ENCODE peak calls at places on chromosome 2, in four cellular contexts. U is HCT116, P is HepG2, B is K562. A is an unnamed sample.

GRCh38 chr2:22055784-22056620 is 932.2 kb downstream of the TDRD15 start:
- DNase-seq in U (no peak), P (peak), B (no peak), A (no peak)

GRCh38 chr2:47265751-47266231 is 110.7 kb upstream of the STPG4 start:
- DNase-seq in U (no peak), P (no peak), B (no peak), A (peak)

GRCh38 chr2:33275689-33276444 is 200.6 kb upstream of the RASGRP3 start:
- DNase-seq in U (peak), P (peak), B (peak), A (peak)

GRCh38 chr2:226673314-226673723 is 126.3 kb downstream of the IRS1 start:
- DNase-seq in U (peak), P (no peak), B (no peak), A (no peak)

GRCh38 chr2:101479328-101479727 is 4.4 kb upstream of the RFX8 start:
- DNase-seq in U (no peak), P (no peak), B (no peak), A (no peak)

GRCh38 chr2:223459328-223459939 is 142.7 kb downstream of the SCG2 start:
- DNase-seq in U (peak), P (no peak), B (no peak), A (peak)

GRCh38 chr2:161982548-161982947 is 91.5 kb downstream of the DPP4 start:
- DNase-seq in U (no peak), P (no peak), B (no peak), A (no peak)

GRCh38 chr2:110101911-110102774 is 13.5 kb downstream of the MALL start:
- DNase-seq in U (no peak), P (no peak), B (no peak), A (peak)

GRCh38 chr2:239316562-239317465 is 84.0 kb downstream of the HDAC4 start:
- DNase-seq in U (no peak), P (no peak), B (peak), A (no peak)

GRCh38 chr2:27885246-27885645 is 4.9 kb downstream of the RBKS start:
- DNase-seq in U (no peak), P (no peak), B (no peak), A (no peak)

GRCh38 chr2:61911510-61911909 is 6.0 kb downstream of the COMMD1 start:
- DNase-seq in U (no peak), P (no peak), B (no peak), A (no peak)

GRCh38 chr2:67159929-67160328 is 237.2 kb upstream of the ETAA1 start:
- DNase-seq in U (no peak), P (no peak), B (no peak), A (no peak)

GRCh38 chr2:37794717-37795116 is 123.3 kb upstream of the CDC42EP3 start:
- DNase-seq in U (no peak), P (no peak), B (no peak), A (no peak)

GRCh38 chr2:10658041-10658913 is 31.5 kb downstream of the NOL10 start:
- DNase-seq in U (peak), P (no peak), B (no peak), A (no peak)

GRCh38 chr2:10655841-10656225 is 33.9 kb downstream of the NOL10 start:
- DNase-seq in U (no peak), P (no peak), B (no peak), A (no peak)

GRCh38 chr2:10655074-10655840 is 34.5 kb downstream of the NOL10 start:
- DNase-seq in U (no peak), P (no peak), B (no peak), A (no peak)

GRCh38 chr2:10650746-10651145 is 39.0 kb downstream of the NOL10 start:
- DNase-seq in U (no peak), P (no peak), B (no peak), A (no peak)

DNA sequence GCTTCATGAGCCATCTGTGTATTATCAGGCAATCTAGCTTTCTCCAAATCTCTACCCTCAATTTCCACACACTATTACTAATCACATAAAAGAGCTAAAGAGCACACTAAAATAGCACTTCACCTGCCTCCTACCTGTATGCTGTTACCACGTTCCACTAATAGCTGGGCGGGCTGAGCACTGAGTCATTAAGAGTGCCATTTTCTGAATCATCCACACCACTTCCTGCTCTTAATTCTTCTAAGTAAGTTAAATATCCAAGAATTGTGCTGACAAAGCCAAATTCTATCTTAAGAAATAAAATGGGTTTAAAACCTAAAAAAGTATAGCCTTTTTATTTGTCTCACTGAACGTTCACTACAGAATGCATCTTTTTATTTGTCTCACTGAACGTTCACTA is 35.7 kb downstream of the NOL10 start:
- DNase-seq in U (peak), P (no peak), B (no peak), A (no peak)
- TF ChIP-seq ELF1 in U (peak), P (no peak), B (no peak), A (no peak)

DNA sequence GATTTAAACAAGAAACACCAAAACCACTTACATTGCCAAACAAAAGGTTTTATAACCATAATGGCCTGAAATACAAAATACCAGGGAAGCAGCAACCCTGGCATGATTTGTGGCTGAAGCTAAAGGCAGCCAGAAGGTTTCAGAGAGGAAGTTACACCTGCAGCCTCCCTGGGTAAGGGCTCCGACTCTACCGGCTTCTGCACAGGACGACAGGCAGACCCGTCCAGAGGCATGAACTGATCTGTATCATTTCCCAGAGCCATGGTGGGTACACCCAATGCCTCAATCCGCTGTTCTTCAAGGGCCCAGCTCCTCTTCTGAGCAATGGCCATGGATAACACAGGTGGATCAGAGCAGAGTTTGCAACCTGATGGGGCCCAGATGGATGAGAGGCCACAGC is 71.6 kb downstream of the PXDN start:
- DNase-seq in U (no peak), P (no peak), B (no peak), A (no peak)
- TF ChIP-seq ELF1 in U (no peak), P (no peak), B (no peak), A (no peak)

GRCh38 chr2:164910091-164910899 is 45.0 kb downstream of the SLC38A11 start:
- DNase-seq in U (no peak), P (peak), B (no peak), A (no peak)
- TF ChIP-seq ELF1 in U (no peak), P (no peak), B (no peak), A (no peak)

GRCh38 chr2:98759338-98759737 is 28.4 kb upstream of the MGAT4A start:
- DNase-seq in U (no peak), P (no peak), B (no peak), A (no peak)

GRCh38 chr2:98759827-98760625 is 29.1 kb upstream of the MGAT4A start:
- DNase-seq in U (no peak), P (no peak), B (no peak), A (no peak)

GRCh38 chr2:98761267-98761781 is 30.4 kb upstream of the MGAT4A start:
- DNase-seq in U (no peak), P (peak), B (no peak), A (no peak)

GRCh38 chr2:98761909-98762308 is 31.0 kb upstream of the MGAT4A start:
- DNase-seq in U (no peak), P (no peak), B (no peak), A (no peak)

DNA sequence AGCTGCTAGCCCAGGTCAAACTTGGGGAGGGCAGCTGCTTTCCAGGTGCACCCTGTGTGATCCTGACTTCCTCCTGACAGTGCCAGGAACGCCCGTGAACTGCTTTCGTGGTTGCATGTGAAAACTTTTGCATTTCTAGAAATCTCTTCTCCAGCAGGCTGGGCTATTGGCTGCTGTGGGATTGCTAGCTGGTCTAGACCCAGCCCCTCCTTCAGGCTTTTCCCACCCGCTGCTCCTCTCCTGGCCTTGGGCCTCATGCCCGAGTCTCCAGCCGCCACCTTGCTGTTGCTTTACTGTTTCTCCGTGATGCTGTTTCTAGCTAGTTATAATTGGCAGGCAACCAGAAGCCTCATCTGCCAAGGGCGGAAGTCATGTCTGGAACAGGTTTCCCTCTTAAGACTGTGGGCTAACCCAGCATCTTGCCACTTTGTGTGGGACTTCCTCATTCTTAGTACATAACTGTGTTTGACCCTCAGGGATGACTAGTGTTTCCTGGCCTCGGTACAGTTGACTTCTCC is 27.0 kb upstream of the MGAT4A start:
- DNase-seq in U (peak), P (no peak), B (no peak), A (no peak)
- TF ChIP-seq ELF1 in U (peak), P (no peak), B (no peak), A (peak)

GRCh38 chr2:231336236-231336635 is 59.3 kb upstream of the B3GNT7 start:
- DNase-seq in U (no peak), P (no peak), B (no peak), A (no peak)

GRCh38 chr2:231334981-231335380 is 60.5 kb upstream of the B3GNT7 start:
- DNase-seq in U (no peak), P (no peak), B (no peak), A (no peak)

GRCh38 chr2:231334179-231334930 is 61.2 kb upstream of the B3GNT7 start:
- DNase-seq in U (no peak), P (no peak), B (no peak), A (no peak)

GRCh38 chr2:231336700-231337099 is 58.8 kb upstream of the B3GNT7 start:
- DNase-seq in U (no peak), P (no peak), B (no peak), A (no peak)

DNA sequence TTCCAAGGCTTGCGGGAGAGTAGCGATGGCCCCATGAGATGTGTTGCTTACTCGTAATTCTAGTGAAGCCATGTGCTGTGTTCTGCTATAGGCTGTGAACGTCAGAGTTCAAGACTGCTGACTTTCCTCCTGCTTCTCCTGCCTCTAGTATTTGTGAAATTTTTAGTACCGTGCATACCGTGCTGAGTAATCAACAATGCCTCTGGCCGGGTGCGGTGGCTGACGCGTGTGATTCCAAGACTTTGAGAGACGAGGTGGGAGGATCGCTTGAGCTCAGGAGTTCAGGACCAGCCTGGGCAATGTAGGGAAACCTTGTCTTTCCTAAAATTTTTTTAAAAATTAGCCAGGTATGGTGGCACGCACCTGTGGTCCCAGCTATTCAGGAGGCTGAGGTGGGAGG is 59.9 kb upstream of the B3GNT7 start:
- DNase-seq in U (no peak), P (no peak), B (no peak), A (no peak)
- TF ChIP-seq ELF1 in U (no peak), P (no peak), B (no peak), A (no peak)

GRCh38 chr2:76437564-76437963 is 726.8 kb upstream of the GCFC2 start:
- DNase-seq in U (no peak), P (no peak), B (no peak), A (no peak)
- TF ChIP-seq ELF1 in U (no peak), P (no peak), B (no peak), A (no peak)

GRCh38 chr2:75896779-75897366 is 186.2 kb upstream of the GCFC2 start:
- DNase-seq in U (no peak), P (peak), B (peak), A (peak)
- TF ChIP-seq ELF1 in U (no peak), P (no peak), B (no peak), A (no peak)

GRCh38 chr2:138321458-138321857 is 180.1 kb upstream of the SPOPL start:
- DNase-seq in U (no peak), P (no peak), B (no peak), A (no peak)

GRCh38 chr2:138319616-138320015 is 182.0 kb upstream of the SPOPL start:
- DNase-seq in U (no peak), P (no peak), B (no peak), A (no peak)

GRCh38 chr2:138324068-138324771 is 177.3 kb upstream of the SPOPL start:
- DNase-seq in U (no peak), P (peak), B (peak), A (no peak)

GRCh38 chr2:138327967-138328366 is 173.6 kb upstream of the SPOPL start:
- DNase-seq in U (no peak), P (no peak), B (no peak), A (no peak)

DNA sequence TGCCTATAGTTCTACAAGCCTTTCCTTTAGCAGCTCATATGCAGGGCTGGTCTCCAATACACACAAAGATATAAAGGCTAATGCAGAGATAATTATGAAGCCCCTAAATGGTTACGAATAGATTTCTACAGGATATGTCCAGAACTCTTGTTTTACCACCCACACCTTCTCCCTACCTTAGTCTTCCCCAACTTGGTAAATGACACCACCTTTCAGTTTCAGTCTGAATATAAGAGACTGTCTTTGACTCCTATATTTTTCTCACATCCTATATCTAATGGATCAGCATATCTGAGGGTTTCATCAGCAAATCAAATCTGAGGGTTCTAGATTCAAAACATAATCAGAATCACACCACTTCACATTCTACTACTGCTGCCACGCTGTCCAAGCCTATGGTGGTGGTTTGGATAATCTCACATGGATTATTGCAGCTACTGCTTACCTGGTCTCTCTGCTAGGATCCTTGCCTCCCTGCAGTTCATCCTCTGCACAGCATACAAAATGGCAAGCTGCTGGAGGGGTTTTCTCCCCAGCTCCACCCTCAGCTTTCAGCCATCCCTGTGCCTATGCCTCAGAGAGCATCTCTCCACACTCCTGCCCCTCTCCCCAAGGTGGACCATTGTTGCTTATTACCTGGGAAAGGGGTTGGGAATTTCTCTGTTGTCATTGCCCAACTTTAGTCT is 178.0 kb upstream of the SPOPL start:
- DNase-seq in U (no peak), P (no peak), B (no peak), A (no peak)
- TF ChIP-seq ELF1 in U (no peak), P (no peak), B (no peak), A (no peak)

GRCh38 chr2:9895669-9896068 is 52.4 kb downstream of the TAF1B start:
- DNase-seq in U (no peak), P (peak), B (no peak), A (no peak)

GRCh38 chr2:9889812-9890261 is 46.6 kb downstream of the TAF1B start:
- DNase-seq in U (no peak), P (peak), B (no peak), A (peak)

GRCh38 chr2:9896216-9896615 is 52.9 kb downstream of the TAF1B start:
- DNase-seq in U (no peak), P (peak), B (no peak), A (no peak)

GRCh38 chr2:9887513-9887912 is 44.2 kb downstream of the TAF1B start:
- DNase-seq in U (no peak), P (no peak), B (no peak), A (no peak)

GRCh38 chr2:9892236-9892635 is 49.0 kb downstream of the TAF1B start:
- DNase-seq in U (no peak), P (no peak), B (no peak), A (no peak)
- TF ChIP-seq ELF1 in U (no peak), P (no peak), B (no peak), A (no peak)

DNA sequence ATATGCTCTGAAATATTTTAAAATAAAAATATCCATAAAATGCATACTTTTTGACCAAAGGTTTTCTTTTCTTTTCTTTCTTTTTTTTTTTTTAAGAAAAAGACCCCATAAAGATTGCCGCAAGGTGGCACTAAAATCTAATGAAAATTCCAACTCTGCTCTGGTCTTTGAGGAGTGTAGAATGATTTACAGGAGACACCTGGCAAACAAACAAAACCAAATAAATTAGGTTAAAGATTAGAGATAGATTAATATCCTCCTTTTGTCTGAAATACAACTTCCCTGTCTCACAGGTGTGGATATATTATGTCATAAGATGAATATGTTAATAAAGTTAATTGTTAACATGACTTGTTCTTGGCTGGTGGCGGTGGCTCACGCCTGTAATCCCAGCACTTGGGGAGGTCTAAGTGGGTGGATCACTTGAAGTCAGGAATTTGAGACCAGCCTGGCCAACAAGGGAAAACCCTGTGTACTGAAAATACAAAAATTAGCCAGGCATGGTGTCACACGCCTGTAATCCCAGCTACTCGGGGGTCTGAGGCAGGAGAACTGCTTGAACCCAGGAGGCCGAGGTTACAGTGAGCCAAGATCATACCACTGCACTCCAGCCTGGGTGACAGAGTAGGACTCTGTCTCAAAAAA is 3.5 kb upstream of the RHOB start:
- DNase-seq in U (no peak), P (peak), B (peak), A (peak)
- TF ChIP-seq ELF1 in U (no peak), P (no peak), B (no peak), A (no peak)